ENCODE peak calls at places on chromosomes 13 and 19, in seven cellular contexts. Q is aorta; H is CD4-positive, CD25-positive, alpha-beta regulatory T cell; U is CD8-positive, alpha-beta memory T cell; K is mammary epithelial cell; N is adrenal gland; O is heart left ventricle. L is an unnamed sample.

GRCh38 chr13:80196756-80197155 is 144.2 kb downstream of the SPRY2 start:
- DNase-seq in Q (no peak), H (no peak), U (no peak), K (no peak), N (no peak), O (no peak), L (no peak)

GRCh38 chr13:29936051-29936813 is 85.8 kb upstream of the UBL3 start:
- DNase-seq in Q (peak; percentile 58), H (no peak), U (no peak), K (no peak), N (no peak), O (no peak), L (no peak)

GRCh38 chr19:6551607-6552450 is 21.0 kb downstream of the TNFSF9 start:
- DNase-seq in Q (peak; percentile 53), H (peak; percentile 57), U (peak; percentile 60), K (no peak), N (no peak), O (no peak), L (no peak)

GRCh38 chr19:36046443-36047050 is 7.5 kb downstream of the THAP8 start:
- DNase-seq in Q (no peak), H (no peak), U (no peak), K (no peak), N (no peak), O (no peak), L (no peak)

GRCh38 chr13:37407156-37407555 is 191.4 kb downstream of the POSTN start:
- DNase-seq in Q (no peak), H (no peak), U (no peak), K (no peak), N (no peak), O (no peak), L (no peak)

GRCh38 chr19:38135150-38135998 is 88.6 kb downstream of the DPF1 start:
- DNase-seq in Q (no peak), H (no peak), U (no peak), K (peak; percentile 54), N (no peak), O (no peak), L (no peak)

GRCh38 chr19:50252111-50252886 is 48.9 kb downstream of the MYH14 start:
- DNase-seq in Q (peak; percentile 29), H (no peak), U (peak; percentile 4), K (no peak), N (peak; percentile 27), O (no peak), L (no peak)

GRCh38 chr13:77339408-77339807 is 12.5 kb upstream of the MYCBP2 start:
- DNase-seq in Q (no peak), H (no peak), U (no peak), K (no peak), N (no peak), O (no peak), L (no peak)

GRCh38 chr13:41561179-41561578 is 103.8 kb downstream of the RGCC start:
- DNase-seq in Q (no peak), H (no peak), U (no peak), K (no peak), N (no peak), O (no peak), L (no peak)

GRCh38 chr13:34391071-34391470 is 551.0 kb upstream of the NBEA start:
- DNase-seq in Q (no peak), H (no peak), U (no peak), K (peak; percentile 68), N (no peak), O (no peak), L (no peak)

GRCh38 chr13:43301341-43301969 is 278.1 kb downstream of the DNAJC15 start:
- DNase-seq in Q (no peak), H (no peak), U (no peak), K (no peak), N (no peak), O (no peak), L (no peak)

GRCh38 chr13:103471896-103472295 is 405.7 kb upstream of the SLC10A2 start:
- DNase-seq in Q (no peak), H (no peak), U (no peak), K (no peak), N (no peak), O (no peak), L (no peak)

GRCh38 chr13:52345048-52345447 is 60.9 kb downstream of the THSD1 start:
- DNase-seq in Q (no peak), H (no peak), U (no peak), K (peak; percentile 60), N (no peak), O (no peak), L (no peak)

GRCh38 chr13:19597523-19597922 is 35.9 kb upstream of the MPHOSPH8 start:
- DNase-seq in Q (no peak), H (no peak), U (no peak), K (peak; percentile 83), N (no peak), O (no peak), L (no peak)

GRCh38 chr19:49142866-49143335 is 12.3 kb downstream of the HRC start:
- DNase-seq in Q (peak; percentile 92), H (no peak), U (peak; percentile 19), K (peak; percentile 76), N (peak; percentile 92), O (peak; percentile 93), L (peak; percentile 92)

GRCh38 chr13:47337781-47338507 is 441.1 kb upstream of the HTR2A start:
- DNase-seq in Q (no peak), H (no peak), U (no peak), K (no peak), N (no peak), O (no peak), L (no peak)

GRCh38 chr19:10454267-10454666 is 33.9 kb downstream of the PDE4A start:
- DNase-seq in Q (no peak), H (no peak), U (no peak), K (no peak), N (no peak), O (no peak), L (no peak)

GRCh38 chr13:41543664-41544300 is 86.4 kb downstream of the RGCC start:
- DNase-seq in Q (no peak), H (no peak), U (no peak), K (no peak), N (no peak), O (no peak), L (no peak)

GRCh38 chr13:51778407-51778806 is 25.6 kb downstream of the DHRS12 start:
- DNase-seq in Q (no peak), H (no peak), U (no peak), K (no peak), N (no peak), O (no peak), L (no peak)

GRCh38 chr13:28574617-28575142 is 79.8 kb upstream of the FLT1 start:
- DNase-seq in Q (peak; percentile 62), H (no peak), U (no peak), K (peak; percentile 94), N (peak; percentile 48), O (no peak), L (no peak)

GRCh38 chr13:80168089-80168850 is 172.7 kb downstream of the SPRY2 start:
- DNase-seq in Q (no peak), H (no peak), U (no peak), K (peak; percentile 14), N (no peak), O (no peak), L (no peak)

DNA sequence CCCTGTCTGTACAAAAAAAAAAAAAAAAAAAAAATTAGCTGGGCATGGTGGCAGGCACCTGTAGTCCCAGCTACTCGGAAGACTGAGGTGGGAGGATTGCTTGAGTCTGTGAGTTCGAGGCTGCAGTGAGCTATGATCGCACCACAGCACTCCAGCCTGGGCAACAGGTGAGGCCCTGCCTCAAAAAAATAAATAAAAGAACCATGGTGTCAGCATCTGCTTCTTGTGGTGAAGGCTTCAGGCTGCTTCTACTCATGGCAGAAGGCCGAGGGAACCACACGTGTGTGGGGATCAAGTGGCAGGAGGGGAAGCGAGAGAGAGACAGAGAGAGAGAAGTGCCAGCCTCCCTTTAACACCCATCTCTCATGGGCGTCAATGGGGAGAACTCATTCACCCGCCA is 13.5 kb downstream of the BCL3 start:
- DNase-seq in Q (no peak), H (no peak), U (no peak), K (no peak), N (no peak), O (no peak), L (no peak)
- H3K4me3 ChIP-seq in Q (no peak overlapping the region), H (no peak overlapping the region), U (no peak overlapping the region), K (no peak overlapping the region), N (no peak overlapping the region), O (no peak overlapping the region), L (no peak overlapping the region)

GRCh38 chr19:12481781-12482504 is 2.7 kb downstream of the ZNF709 start:
- DNase-seq in Q (no peak), H (no peak), U (no peak), K (no peak), N (no peak), O (no peak), L (no peak)

GRCh38 chr19:12484371-12485322 is at the start of gene ZNF709:
- DNase-seq in Q (peak; percentile 93), H (peak; percentile 84), U (peak; percentile 78), K (peak; percentile 71), N (peak; percentile 94), O (peak; percentile 95), L (peak; percentile 91)

GRCh38 chr19:12485571-12485970 is 955 bp upstream of the ZNF709 start:
- DNase-seq in Q (no peak), H (no peak), U (no peak), K (no peak), N (no peak), O (no peak), L (no peak)

GRCh38 chr19:12484011-12484370 is 625 bp downstream of the ZNF709 start:
- DNase-seq in Q (no peak), H (no peak), U (no peak), K (no peak), N (no peak), O (no peak), L (no peak)

GRCh38 chr19:12482505-12482886 is 2.1 kb downstream of the ZNF709 start:
- DNase-seq in Q (no peak), H (no peak), U (no peak), K (no peak), N (no peak), O (no peak), L (no peak)
- H3K27ac ChIP-seq in Q (no peak overlapping the region), H (no peak overlapping the region), U (no peak overlapping the region), K (no peak overlapping the region), N (no peak overlapping the region), O (no peak overlapping the region), L (no peak overlapping the region)

DNA sequence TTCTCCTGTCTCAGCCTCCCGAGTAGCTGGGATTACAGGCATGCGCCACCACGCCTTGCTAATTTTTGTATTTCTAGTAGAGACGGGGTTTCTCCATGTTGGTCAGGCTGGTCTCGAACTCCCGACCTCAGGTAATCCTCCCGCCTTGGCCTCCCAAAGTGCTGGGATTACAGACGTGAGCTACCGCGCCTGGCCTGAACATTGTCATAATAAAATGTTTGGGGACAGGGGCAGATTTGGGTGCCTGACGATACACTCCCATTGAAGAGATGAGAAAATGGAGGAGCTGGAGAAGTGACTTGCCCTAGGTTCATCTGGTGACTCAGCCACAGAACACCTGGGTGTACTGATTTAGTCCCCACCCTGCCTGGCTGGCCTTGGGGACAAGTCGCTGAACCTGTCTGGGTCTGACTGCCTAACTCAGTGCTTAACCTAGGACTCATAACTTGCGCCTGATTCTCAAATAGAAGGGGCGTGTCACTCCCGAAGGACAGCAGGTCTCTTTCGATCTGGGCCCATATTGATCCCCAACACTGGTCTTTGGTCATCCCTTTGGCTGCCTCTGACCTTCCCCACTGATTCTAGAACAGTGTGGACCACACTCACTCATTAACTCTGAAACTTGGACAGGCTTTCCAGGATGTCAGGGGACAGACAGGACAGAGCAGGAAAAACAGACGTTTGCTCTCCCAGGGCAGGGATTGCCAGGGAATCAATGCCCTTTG is 7.6 kb upstream of the BICRA start:
- DNase-seq in Q (no peak), H (no peak), U (no peak), K (no peak), N (no peak), O (no peak), L (no peak)
- H3K4me3 ChIP-seq in Q (peak overlapping the region; percentile 52), H (peak overlapping the region; percentile 86), U (no peak overlapping the region), K (peak overlapping the region; percentile 57), N (no peak overlapping the region), O (peak overlapping the region; percentile 70), L (peak overlapping the region; percentile 69)

GRCh38 chr19:2774083-2774679 is 8.9 kb downstream of the SGTA start:
- DNase-seq in Q (no peak), H (no peak), U (no peak), K (no peak), N (no peak), O (no peak), L (peak; percentile 73)
- H3K27ac ChIP-seq in Q (no peak overlapping the region), H (no peak overlapping the region), U (no peak overlapping the region), K (no peak overlapping the region), N (no peak overlapping the region), O (peak overlapping the region; percentile 90), L (peak overlapping the region; percentile 98)

L was measured in left ventricle myocardium inferior.